ENCODE peak calls at places on chromosomes 6 and 20, in five cellular contexts. Y is left lobe of liver, G is gastroesophageal sphincter, R is HepG2, V is WTC11. T is an unnamed sample.

GRCh38 chr6:44386364-44386928 is 1.1 kb upstream of the CDC5L start:
- ATAC-seq in Y (peak), G (peak), R (no peak), V (no peak), T (no peak)

GRCh38 chr20:62012631-62013030 is 53.0 kb downstream of the TAF4 start:
- ATAC-seq in Y (no peak), G (no peak), R (no peak), V (no peak), T (no peak)

GRCh38 chr6:77133031-77133430 is 330.3 kb downstream of the HTR1B start:
- ATAC-seq in Y (no peak), G (no peak), R (no peak), V (peak), T (no peak)

GRCh38 chr6:129568015-129568414 is 142.0 kb downstream of the ARHGAP18 start:
- ATAC-seq in Y (no peak), G (no peak), R (peak), V (no peak), T (no peak)

GRCh38 chr20:32606107-32606506 is 21.0 kb upstream of the NOL4L start:
- ATAC-seq in Y (no peak), G (no peak), R (no peak), V (no peak), T (no peak)

GRCh38 chr6:88725111-88725711 is 238.2 kb downstream of the RNGTT start:
- ATAC-seq in Y (no peak), G (no peak), R (peak), V (peak), T (no peak)

GRCh38 chr6:168007592-168008338 is 10.3 kb downstream of the KIF25 start:
- ATAC-seq in Y (no peak), G (peak), R (no peak), V (no peak), T (no peak)

GRCh38 chr6:2951723-2952122 is 19.6 kb downstream of the SERPINB6 start:
- ATAC-seq in Y (peak), G (no peak), R (no peak), V (no peak), T (no peak)

GRCh38 chr6:131547524-131547923 is 25.5 kb upstream of the ARG1 start:
- ATAC-seq in Y (no peak), G (no peak), R (no peak), V (no peak), T (no peak)